ENCODE peak calls at places on chromosomes 13 and 19, in six cellular contexts. One of them, this sample, is unnamed.

GRCh38 chr13:108895220-108895704 is 265.9 kb downstream of the MYO16 start:
- DNase-seq in T-cell: no peak
- DNase-seq in stimulated activated CD4-positive, alpha-beta T cell treated with anti-CD3 and anti-CD28 coated beads, Interleukin-15, amount 100 ng/mL, for 1 hour: no peak
- DNase-seq in renal cortical epithelial cell: peak
- DNase-seq in left colon: no peak
- DNase-seq in COR-L47: peak
- DNase-seq in this sample: no peak

GRCh38 chr19:46402725-46403124 is 10.6 kb downstream of the CCDC8 start:
- DNase-seq in T-cell: no peak
- DNase-seq in stimulated activated CD4-positive, alpha-beta T cell treated with anti-CD3 and anti-CD28 coated beads, Interleukin-15, amount 100 ng/mL, for 1 hour: no peak
- DNase-seq in renal cortical epithelial cell: no peak
- DNase-seq in left colon: no peak
- DNase-seq in COR-L47: no peak
- DNase-seq in this sample: no peak

GRCh38 chr19:16660763-16661479 is at the start of gene TMEM38A:
- DNase-seq in renal cortical epithelial cell: no peak
- DNase-seq in stimulated activated CD4-positive, alpha-beta T cell treated with anti-CD3 and anti-CD28 coated beads, Interleukin-15, amount 100 ng/mL, for 1 hour: peak
- DNase-seq in COR-L47: no peak
- DNase-seq in left colon: peak
- DNase-seq in T-cell: no peak
- DNase-seq in this sample: peak

GRCh38 chr19:610801-611505 is 21.3 kb downstream of the HCN2 start:
- DNase-seq in T-cell: peak
- DNase-seq in left colon: no peak
- DNase-seq in renal cortical epithelial cell: peak
- DNase-seq in COR-L47: peak
- DNase-seq in stimulated activated CD4-positive, alpha-beta T cell treated with anti-CD3 and anti-CD28 coated beads, Interleukin-15, amount 100 ng/mL, for 1 hour: peak
- DNase-seq in this sample: no peak

GRCh38 chr13:30829145-30829544 is 76.9 kb upstream of the MEDAG start:
- DNase-seq in stimulated activated CD4-positive, alpha-beta T cell treated with anti-CD3 and anti-CD28 coated beads, Interleukin-15, amount 100 ng/mL, for 1 hour: no peak
- DNase-seq in COR-L47: no peak
- DNase-seq in renal cortical epithelial cell: peak
- DNase-seq in T-cell: no peak
- DNase-seq in left colon: no peak
- DNase-seq in this sample: no peak

GRCh38 chr19:29671393-29672076 is 6.3 kb downstream of the PLEKHF1 start:
- DNase-seq in renal cortical epithelial cell: peak
- DNase-seq in stimulated activated CD4-positive, alpha-beta T cell treated with anti-CD3 and anti-CD28 coated beads, Interleukin-15, amount 100 ng/mL, for 1 hour: peak
- DNase-seq in left colon: no peak
- DNase-seq in T-cell: peak
- DNase-seq in COR-L47: no peak
- DNase-seq in this sample: peak

GRCh38 chr13:108213946-108214345 is 1.4 kb downstream of the LIG4 start:
- DNase-seq in left colon: no peak
- DNase-seq in T-cell: no peak
- DNase-seq in stimulated activated CD4-positive, alpha-beta T cell treated with anti-CD3 and anti-CD28 coated beads, Interleukin-15, amount 100 ng/mL, for 1 hour: no peak
- DNase-seq in COR-L47: no peak
- DNase-seq in renal cortical epithelial cell: peak
- DNase-seq in this sample: no peak

GRCh38 chr19:44430956-44431355 is 17.3 kb downstream of the ZNF229 start:
- DNase-seq in T-cell: no peak
- DNase-seq in renal cortical epithelial cell: no peak
- DNase-seq in left colon: no peak
- DNase-seq in COR-L47: no peak
- DNase-seq in stimulated activated CD4-positive, alpha-beta T cell treated with anti-CD3 and anti-CD28 coated beads, Interleukin-15, amount 100 ng/mL, for 1 hour: no peak
- DNase-seq in this sample: no peak

GRCh38 chr19:3073931-3074595 is 11.8 kb upstream of the TLE5 start:
- DNase-seq in COR-L47: no peak
- DNase-seq in left colon: no peak
- DNase-seq in T-cell: no peak
- DNase-seq in stimulated activated CD4-positive, alpha-beta T cell treated with anti-CD3 and anti-CD28 coated beads, Interleukin-15, amount 100 ng/mL, for 1 hour: no peak
- DNase-seq in renal cortical epithelial cell: peak
- DNase-seq in this sample: peak

GRCh38 chr13:25111557-25111956 is 15.6 kb downstream of the PABPC3 start:
- DNase-seq in left colon: no peak
- DNase-seq in stimulated activated CD4-positive, alpha-beta T cell treated with anti-CD3 and anti-CD28 coated beads, Interleukin-15, amount 100 ng/mL, for 1 hour: no peak
- DNase-seq in T-cell: no peak
- DNase-seq in COR-L47: no peak
- DNase-seq in renal cortical epithelial cell: peak
- DNase-seq in this sample: no peak

GRCh38 chr13:99601535-99601934 is 100.3 kb downstream of the TM9SF2 start:
- DNase-seq in COR-L47: no peak
- DNase-seq in renal cortical epithelial cell: no peak
- DNase-seq in stimulated activated CD4-positive, alpha-beta T cell treated with anti-CD3 and anti-CD28 coated beads, Interleukin-15, amount 100 ng/mL, for 1 hour: no peak
- DNase-seq in left colon: no peak
- DNase-seq in T-cell: no peak
- DNase-seq in this sample: no peak

GRCh38 chr13:33270906-33271538 is 14.5 kb downstream of the STARD13 start:
- DNase-seq in renal cortical epithelial cell: peak
- DNase-seq in COR-L47: no peak
- DNase-seq in stimulated activated CD4-positive, alpha-beta T cell treated with anti-CD3 and anti-CD28 coated beads, Interleukin-15, amount 100 ng/mL, for 1 hour: no peak
- DNase-seq in T-cell: no peak
- DNase-seq in left colon: no peak
- DNase-seq in this sample: no peak

GRCh38 chr13:107650081-107650701 is 565.1 kb downstream of the LIG4 start:
- DNase-seq in T-cell: no peak
- DNase-seq in left colon: no peak
- DNase-seq in renal cortical epithelial cell: peak
- DNase-seq in COR-L47: no peak
- DNase-seq in stimulated activated CD4-positive, alpha-beta T cell treated with anti-CD3 and anti-CD28 coated beads, Interleukin-15, amount 100 ng/mL, for 1 hour: no peak
- DNase-seq in this sample: peak

GRCh38 chr19:39563408-39563807 is 23.4 kb upstream of the EID2 start:
- DNase-seq in stimulated activated CD4-positive, alpha-beta T cell treated with anti-CD3 and anti-CD28 coated beads, Interleukin-15, amount 100 ng/mL, for 1 hour: no peak
- DNase-seq in COR-L47: no peak
- DNase-seq in left colon: no peak
- DNase-seq in renal cortical epithelial cell: peak
- DNase-seq in T-cell: no peak
- DNase-seq in this sample: no peak

GRCh38 chr19:38862321-38863059 is 12.7 kb upstream of the HNRNPL start:
- DNase-seq in renal cortical epithelial cell: peak
- DNase-seq in left colon: peak
- DNase-seq in T-cell: no peak
- DNase-seq in COR-L47: peak
- DNase-seq in stimulated activated CD4-positive, alpha-beta T cell treated with anti-CD3 and anti-CD28 coated beads, Interleukin-15, amount 100 ng/mL, for 1 hour: no peak
- DNase-seq in this sample: no peak

GRCh38 chr13:31175847-31176536 is 14.3 kb upstream of the HSPH1 start:
- DNase-seq in renal cortical epithelial cell: no peak
- DNase-seq in left colon: no peak
- DNase-seq in COR-L47: no peak
- DNase-seq in stimulated activated CD4-positive, alpha-beta T cell treated with anti-CD3 and anti-CD28 coated beads, Interleukin-15, amount 100 ng/mL, for 1 hour: no peak
- DNase-seq in T-cell: no peak
- DNase-seq in this sample: no peak

GRCh38 chr13:109271991-109272454 is 514.4 kb downstream of the IRS2 start:
- DNase-seq in renal cortical epithelial cell: peak
- DNase-seq in COR-L47: no peak
- DNase-seq in T-cell: no peak
- DNase-seq in left colon: no peak
- DNase-seq in stimulated activated CD4-positive, alpha-beta T cell treated with anti-CD3 and anti-CD28 coated beads, Interleukin-15, amount 100 ng/mL, for 1 hour: no peak
- DNase-seq in this sample: peak

GRCh38 chr13:31930901-31931522 is 100.6 kb upstream of the FRY start:
- DNase-seq in COR-L47: no peak
- DNase-seq in stimulated activated CD4-positive, alpha-beta T cell treated with anti-CD3 and anti-CD28 coated beads, Interleukin-15, amount 100 ng/mL, for 1 hour: no peak
- DNase-seq in left colon: no peak
- DNase-seq in renal cortical epithelial cell: peak
- DNase-seq in T-cell: no peak
- DNase-seq in this sample: no peak

GRCh38 chr19:56595548-56595899 is 422 bp downstream of the ZNF71 start:
- DNase-seq in renal cortical epithelial cell: peak
- DNase-seq in T-cell: no peak
- DNase-seq in left colon: no peak
- DNase-seq in COR-L47: no peak
- DNase-seq in stimulated activated CD4-positive, alpha-beta T cell treated with anti-CD3 and anti-CD28 coated beads, Interleukin-15, amount 100 ng/mL, for 1 hour: no peak
- DNase-seq in this sample: no peak

GRCh38 chr13:31380728-31381127 is 181.0 kb downstream of the B3GLCT start:
- DNase-seq in T-cell: no peak
- DNase-seq in left colon: no peak
- DNase-seq in stimulated activated CD4-positive, alpha-beta T cell treated with anti-CD3 and anti-CD28 coated beads, Interleukin-15, amount 100 ng/mL, for 1 hour: no peak
- DNase-seq in renal cortical epithelial cell: no peak
- DNase-seq in COR-L47: no peak
- DNase-seq in this sample: no peak

GRCh38 chr13:112105884-112106283 is 38.9 kb downstream of the SOX1 start:
- DNase-seq in T-cell: no peak
- DNase-seq in stimulated activated CD4-positive, alpha-beta T cell treated with anti-CD3 and anti-CD28 coated beads, Interleukin-15, amount 100 ng/mL, for 1 hour: no peak
- DNase-seq in left colon: no peak
- DNase-seq in COR-L47: no peak
- DNase-seq in renal cortical epithelial cell: no peak
- DNase-seq in this sample: peak

GRCh38 chr13:32314271-32314967 is 744 bp downstream of the ZAR1L start:
- DNase-seq in T-cell: no peak
- DNase-seq in stimulated activated CD4-positive, alpha-beta T cell treated with anti-CD3 and anti-CD28 coated beads, Interleukin-15, amount 100 ng/mL, for 1 hour: no peak
- DNase-seq in left colon: peak
- DNase-seq in renal cortical epithelial cell: no peak
- DNase-seq in COR-L47: no peak
- DNase-seq in this sample: no peak

GRCh38 chr19:18833849-18834643 is 2.3 kb downstream of the UPF1 start:
- DNase-seq in COR-L47: peak
- DNase-seq in renal cortical epithelial cell: peak
- DNase-seq in stimulated activated CD4-positive, alpha-beta T cell treated with anti-CD3 and anti-CD28 coated beads, Interleukin-15, amount 100 ng/mL, for 1 hour: no peak
- DNase-seq in T-cell: no peak
- DNase-seq in left colon: peak
- DNase-seq in this sample: no peak

GRCh38 chr19:54535601-54536000 is 33.0 kb downstream of the LAIR2 start:
- DNase-seq in left colon: no peak
- DNase-seq in COR-L47: no peak
- DNase-seq in renal cortical epithelial cell: no peak
- DNase-seq in stimulated activated CD4-positive, alpha-beta T cell treated with anti-CD3 and anti-CD28 coated beads, Interleukin-15, amount 100 ng/mL, for 1 hour: no peak
- DNase-seq in T-cell: no peak
- DNase-seq in this sample: no peak

GRCh38 chr13:25001807-25002206 is 94.1 kb upstream of the PABPC3 start:
- DNase-seq in T-cell: no peak
- DNase-seq in left colon: no peak
- DNase-seq in renal cortical epithelial cell: no peak
- DNase-seq in stimulated activated CD4-positive, alpha-beta T cell treated with anti-CD3 and anti-CD28 coated beads, Interleukin-15, amount 100 ng/mL, for 1 hour: no peak
- DNase-seq in COR-L47: no peak
- DNase-seq in this sample: no peak